ENCODE peak calls at places on chromosomes 6 and 20, in five cellular contexts. One of them, this sample, is unnamed. For H3K36me3, the result is how much of the 10 kb centered on the place peaks cover.

GRCh38 chr6:169160855-169161560 is 92.6 kb downstream of the THBS2 start:
- DNase-seq in MM.1S: no peak
- DNase-seq in uterus: no peak
- DNase-seq in psoas muscle: peak
- DNase-seq in IMR-90: no peak
- DNase-seq in this sample: no peak

GRCh38 chr6:78533426-78533825 is 333.9 kb upstream of the IRAK1BP1 start:
- DNase-seq in MM.1S: no peak
- DNase-seq in uterus: no peak
- DNase-seq in psoas muscle: no peak
- DNase-seq in IMR-90: peak
- DNase-seq in this sample: no peak

GRCh38 chr6:21666788-21667681 is 73.5 kb downstream of the SOX4 start:
- DNase-seq in MM.1S: no peak
- DNase-seq in uterus: peak
- DNase-seq in psoas muscle: peak
- DNase-seq in IMR-90: no peak
- DNase-seq in this sample: no peak

GRCh38 chr6:107124934-107125348 is 9.6 kb upstream of the BEND3 start:
- DNase-seq in MM.1S: peak
- DNase-seq in uterus: no peak
- DNase-seq in psoas muscle: no peak
- DNase-seq in IMR-90: no peak
- DNase-seq in this sample: no peak

GRCh38 chr6:21479140-21479539 is 114.4 kb upstream of the SOX4 start:
- DNase-seq in MM.1S: no peak
- DNase-seq in uterus: no peak
- DNase-seq in psoas muscle: no peak
- DNase-seq in IMR-90: peak
- DNase-seq in this sample: peak

GRCh38 chr6:38773338-38773737 is 58.2 kb downstream of the DNAH8 start:
- DNase-seq in MM.1S: peak
- DNase-seq in uterus: no peak
- DNase-seq in psoas muscle: no peak
- DNase-seq in IMR-90: no peak
- DNase-seq in this sample: peak

GRCh38 chr6:4928426-4928825 is 75.4 kb downstream of the RPP40 start:
- DNase-seq in MM.1S: peak
- DNase-seq in uterus: no peak
- DNase-seq in psoas muscle: no peak
- DNase-seq in IMR-90: peak
- DNase-seq in this sample: no peak

GRCh38 chr6:156953478-156954146 is 176.4 kb downstream of the ARID1B start:
- DNase-seq in MM.1S: no peak
- DNase-seq in uterus: no peak
- DNase-seq in psoas muscle: no peak
- DNase-seq in IMR-90: peak
- DNase-seq in this sample: peak

GRCh38 chr20:44541957-44542356 is 20.1 kb upstream of the SERINC3 start:
- DNase-seq in MM.1S: no peak
- DNase-seq in uterus: no peak
- DNase-seq in psoas muscle: no peak
- DNase-seq in IMR-90: no peak
- DNase-seq in this sample: no peak

GRCh38 chr20:23143098-23143497 is 57.0 kb upstream of the CD93 start:
- DNase-seq in MM.1S: no peak
- DNase-seq in uterus: no peak
- DNase-seq in psoas muscle: peak
- DNase-seq in IMR-90: peak
- DNase-seq in this sample: peak

GRCh38 chr6:147738089-147738488 is 229.6 kb downstream of the SAMD5 start:
- DNase-seq in MM.1S: no peak
- DNase-seq in uterus: no peak
- DNase-seq in psoas muscle: no peak
- DNase-seq in IMR-90: no peak
- DNase-seq in this sample: no peak

GRCh38 chr20:15498926-15499325 is 1074.3 kb downstream of the KIF16B start:
- DNase-seq in MM.1S: no peak
- DNase-seq in uterus: no peak
- DNase-seq in psoas muscle: no peak
- DNase-seq in IMR-90: no peak
- DNase-seq in this sample: no peak

GRCh38 chr6:144488590-144488989 is 203.5 kb downstream of the UTRN start:
- DNase-seq in MM.1S: no peak
- DNase-seq in uterus: no peak
- DNase-seq in psoas muscle: no peak
- DNase-seq in IMR-90: no peak
- DNase-seq in this sample: no peak

GRCh38 chr6:27400877-27401642 is 12.5 kb downstream of the ZNF391 start:
- DNase-seq in MM.1S: no peak
- DNase-seq in uterus: no peak
- DNase-seq in psoas muscle: no peak
- DNase-seq in IMR-90: no peak
- DNase-seq in this sample: no peak

GRCh38 chr6:78810698-78811097 is 56.7 kb upstream of the IRAK1BP1 start:
- DNase-seq in MM.1S: no peak
- DNase-seq in uterus: no peak
- DNase-seq in psoas muscle: no peak
- DNase-seq in IMR-90: peak
- DNase-seq in this sample: no peak

GRCh38 chr6:167819640-167820039 is 7.1 kb upstream of the AFDN start:
- DNase-seq in MM.1S: no peak
- DNase-seq in uterus: no peak
- DNase-seq in psoas muscle: no peak
- DNase-seq in IMR-90: no peak
- DNase-seq in this sample: no peak

GRCh38 chr20:17501701-17502100 is 29.5 kb downstream of the BFSP1 start:
- DNase-seq in MM.1S: no peak
- DNase-seq in uterus: no peak
- DNase-seq in psoas muscle: no peak
- DNase-seq in IMR-90: no peak
- DNase-seq in this sample: no peak

GRCh38 chr6:41182069-41183034 is 18.6 kb downstream of the TREML2 start:
- DNase-seq in MM.1S: peak
- DNase-seq in uterus: no peak
- DNase-seq in psoas muscle: no peak
- DNase-seq in IMR-90: peak
- DNase-seq in this sample: peak

GRCh38 chr6:130945401-130945919 is 117.6 kb downstream of the EPB41L2 start:
- DNase-seq in MM.1S: no peak
- DNase-seq in uterus: no peak
- DNase-seq in psoas muscle: no peak
- DNase-seq in IMR-90: peak
- DNase-seq in this sample: no peak

GRCh38 chr6:125285936-125286335 is 15.8 kb downstream of the HDDC2 start:
- DNase-seq in MM.1S: no peak
- DNase-seq in uterus: no peak
- DNase-seq in psoas muscle: no peak
- DNase-seq in IMR-90: peak
- DNase-seq in this sample: no peak
- H3K36me3 ChIP-seq in MM.1S: under half
- H3K36me3 ChIP-seq in uterus: under half
- H3K36me3 ChIP-seq in psoas muscle: under half
- H3K36me3 ChIP-seq in IMR-90: under half
- H3K36me3 ChIP-seq in this sample: under half

GRCh38 chr6:163355471-163355991 is 59.0 kb upstream of the QKI start:
- DNase-seq in MM.1S: no peak
- DNase-seq in uterus: peak
- DNase-seq in psoas muscle: peak
- DNase-seq in IMR-90: peak
- DNase-seq in this sample: peak

GRCh38 chr6:163354085-163354484 is 60.4 kb upstream of the QKI start:
- DNase-seq in MM.1S: no peak
- DNase-seq in uterus: no peak
- DNase-seq in psoas muscle: no peak
- DNase-seq in IMR-90: peak
- DNase-seq in this sample: no peak

GRCh38 chr6:163354779-163355431 is 59.6 kb upstream of the QKI start:
- DNase-seq in MM.1S: no peak
- DNase-seq in uterus: peak
- DNase-seq in psoas muscle: peak
- DNase-seq in IMR-90: peak
- DNase-seq in this sample: no peak

GRCh38 chr6:163352011-163352685 is 62.4 kb upstream of the QKI start:
- DNase-seq in MM.1S: no peak
- DNase-seq in uterus: no peak
- DNase-seq in psoas muscle: no peak
- DNase-seq in IMR-90: no peak
- DNase-seq in this sample: no peak

DNA sequence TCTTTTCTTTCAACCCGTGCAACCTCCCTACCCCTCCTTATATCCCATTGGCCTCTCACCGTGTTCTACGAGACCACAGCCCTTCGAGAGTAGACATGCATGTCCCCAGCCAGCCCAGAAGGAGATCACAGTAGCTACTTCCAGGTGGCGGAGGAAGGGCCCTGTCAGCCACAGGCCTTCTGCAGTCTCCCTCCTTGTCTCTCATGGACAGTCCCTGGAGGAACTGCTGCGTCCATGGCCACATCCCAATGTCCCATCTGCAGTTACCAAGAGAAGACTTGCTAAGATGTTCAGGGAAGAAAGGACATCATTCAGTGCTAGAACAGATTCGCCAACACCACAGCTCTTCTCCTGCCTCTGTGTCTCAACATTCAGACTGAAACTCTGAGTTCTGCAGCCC is 61.6 kb upstream of the QKI start:
- DNase-seq in MM.1S: no peak
- DNase-seq in uterus: no peak
- DNase-seq in psoas muscle: no peak
- DNase-seq in IMR-90: no peak
- DNase-seq in this sample: no peak
- H3K27ac ChIP-seq in MM.1S: no peak
- H3K27ac ChIP-seq in uterus: no peak
- H3K27ac ChIP-seq in psoas muscle: no peak
- H3K27ac ChIP-seq in IMR-90: no peak
- H3K27ac ChIP-seq in this sample: no peak

DNA sequence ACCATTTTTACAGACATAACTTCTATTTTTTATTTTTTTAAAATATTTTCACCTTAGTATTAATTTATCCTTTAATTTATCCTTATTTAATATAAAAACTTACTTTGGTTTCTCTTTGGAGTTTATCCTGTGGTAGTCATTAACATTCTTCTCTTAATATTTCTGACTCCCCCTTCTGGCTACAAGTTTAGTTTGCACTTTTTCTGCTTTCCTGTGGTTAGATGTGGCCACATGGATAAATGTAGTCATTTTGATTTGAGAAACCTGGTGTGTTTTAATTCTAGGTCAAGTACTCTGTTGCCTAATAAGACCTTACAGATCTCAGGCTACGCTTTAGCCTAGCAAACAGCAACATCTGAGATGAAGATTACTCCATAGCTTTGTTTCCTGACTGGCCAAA is 1187.5 kb downstream of the HACE1 start:
- DNase-seq in MM.1S: peak
- DNase-seq in uterus: no peak
- DNase-seq in psoas muscle: no peak
- DNase-seq in IMR-90: no peak
- DNase-seq in this sample: peak
- TF ChIP-seq CTCF in MM.1S: peak
- TF ChIP-seq CTCF in uterus: no peak
- TF ChIP-seq CTCF in psoas muscle: no peak
- TF ChIP-seq CTCF in IMR-90: no peak
- TF ChIP-seq CTCF in this sample: peak

DNA sequence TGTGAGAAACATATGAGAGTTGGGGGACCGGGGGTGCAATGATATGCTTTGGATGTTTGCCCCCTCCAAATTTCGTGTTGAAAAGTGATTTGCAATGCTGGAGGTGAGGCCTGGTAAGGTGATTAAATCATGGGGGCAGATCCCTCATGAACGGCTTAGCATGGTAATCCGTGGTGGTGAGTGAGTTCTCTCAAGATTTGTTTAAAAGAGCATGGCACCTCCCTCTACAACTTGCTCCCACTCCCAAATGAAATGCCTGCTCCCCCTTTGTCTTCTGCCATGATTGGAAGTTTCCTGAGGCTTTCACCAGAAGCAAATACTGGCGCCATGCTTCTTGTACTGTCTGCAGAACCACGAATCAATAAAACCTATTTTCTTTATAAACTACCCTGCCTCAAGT is 2.5 kb downstream of the DEK start:
- DNase-seq in MM.1S: no peak
- DNase-seq in uterus: no peak
- DNase-seq in psoas muscle: no peak
- DNase-seq in IMR-90: no peak
- DNase-seq in this sample: no peak
- H3K36me3 ChIP-seq in MM.1S: under half
- H3K36me3 ChIP-seq in uterus: under half
- H3K36me3 ChIP-seq in psoas muscle: under half
- H3K36me3 ChIP-seq in IMR-90: under half
- H3K36me3 ChIP-seq in this sample: under half

DNA sequence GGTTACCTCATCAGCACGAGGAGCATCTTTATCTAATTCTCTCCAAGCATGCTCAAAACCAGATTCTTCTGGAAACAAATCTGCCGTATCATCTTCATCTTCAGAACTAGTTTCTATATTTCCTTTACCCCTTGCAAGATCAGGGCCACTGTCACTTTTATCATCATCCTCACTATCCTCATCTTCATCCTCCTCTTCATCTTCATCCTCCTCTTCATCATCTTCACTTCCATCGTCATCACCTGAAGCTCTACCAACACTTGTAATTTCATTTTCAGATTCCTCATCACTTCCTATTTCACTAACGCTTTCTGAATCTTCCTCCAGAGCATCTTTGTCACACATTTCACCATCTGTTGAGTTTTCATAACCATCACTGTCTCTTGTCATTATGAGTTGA is 8.9 kb downstream of the ESF1 start:
- DNase-seq in MM.1S: no peak
- DNase-seq in uterus: no peak
- DNase-seq in psoas muscle: no peak
- DNase-seq in IMR-90: no peak
- DNase-seq in this sample: no peak
- H3K27ac ChIP-seq in MM.1S: no peak
- H3K27ac ChIP-seq in uterus: no peak
- H3K27ac ChIP-seq in psoas muscle: no peak
- H3K27ac ChIP-seq in IMR-90: no peak
- H3K27ac ChIP-seq in this sample: no peak

DNA sequence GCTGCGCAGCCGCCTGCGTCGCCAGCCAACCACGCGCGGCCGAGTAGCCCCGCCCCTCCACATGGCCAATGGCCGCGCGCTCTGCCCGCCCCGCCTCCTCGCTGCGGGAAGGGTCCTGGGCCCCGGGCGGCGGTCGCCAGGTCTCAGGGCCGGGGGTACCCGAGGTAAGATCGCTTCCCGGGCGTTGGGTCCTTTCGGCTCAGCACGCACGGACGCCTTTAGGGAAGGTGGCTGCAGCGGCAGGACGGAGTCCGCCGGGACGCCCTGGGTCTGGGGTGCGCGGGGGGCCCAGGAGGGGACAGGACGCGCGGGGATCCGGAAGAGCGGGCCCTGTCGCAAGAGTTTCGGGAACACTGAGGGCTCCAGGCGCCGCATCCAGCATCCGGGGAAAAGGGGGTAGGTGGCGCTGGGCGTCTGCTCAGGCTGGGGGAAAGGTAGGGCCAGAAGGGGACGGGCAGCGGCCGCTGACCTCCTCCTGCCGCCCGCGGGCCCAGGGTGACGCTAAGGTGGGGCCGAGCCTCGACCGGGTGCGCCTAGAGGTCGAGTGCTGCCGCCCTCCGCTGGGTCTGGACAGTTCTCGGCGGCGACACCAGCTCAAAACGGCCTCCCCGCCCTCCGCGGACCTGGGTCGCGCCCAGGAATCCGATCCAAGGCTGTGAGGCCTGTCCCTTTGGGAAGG is at the start of gene MAVS:
- DNase-seq in MM.1S: peak
- DNase-seq in uterus: peak
- DNase-seq in psoas muscle: peak
- DNase-seq in IMR-90: peak
- DNase-seq in this sample: peak
- TF ChIP-seq CTCF in MM.1S: peak
- TF ChIP-seq CTCF in uterus: no peak
- TF ChIP-seq CTCF in psoas muscle: no peak
- TF ChIP-seq CTCF in IMR-90: no peak
- TF ChIP-seq CTCF in this sample: no peak